ENCODE peak calls at places on chromosomes 1 and 21, in five cellular contexts. M is GM20000, X is RCC 7860, W is hypothalamus, S is HFFc6. T is an unnamed sample.

GRCh38 chr1:43822040-43822439 is 111.6 kb upstream of the ARTN start:
- DNase-seq in W (no peak), S (peak), X (peak), M (no peak), T (no peak)

GRCh38 chr1:100543640-100544039 is 5.7 kb downstream of the GPR88 start:
- DNase-seq in S (no peak), X (no peak), M (peak), W (no peak), T (no peak)

GRCh38 chr1:175338447-175339135 is 146.0 kb upstream of the KIAA0040 start:
- DNase-seq in S (no peak), M (peak), X (no peak), W (no peak), T (peak)

GRCh38 chr1:236552901-236553300 is 29.1 kb downstream of the LGALS8 start:
- DNase-seq in S (no peak), M (no peak), X (no peak), W (no peak), T (no peak)

GRCh38 chr1:151837841-151838490 is 1.7 kb downstream of the C2CD4D start:
- DNase-seq in S (no peak), M (peak), X (no peak), W (no peak), T (no peak)

GRCh38 chr1:33152685-33153432 is 29.0 kb downstream of the TRIM62 start:
- DNase-seq in X (no peak), S (no peak), W (peak), M (no peak), T (peak)

GRCh38 chr1:156944268-156944667 is 23.8 kb downstream of the LRRC71 start:
- DNase-seq in S (no peak), M (no peak), X (no peak), W (no peak), T (no peak)

GRCh38 chr21:41761211-41762181 is 5.4 kb downstream of the RIPK4 start:
- DNase-seq in X (peak), S (peak), M (no peak), W (no peak), T (no peak)

GRCh38 chr21:28104346-28104745 is 888.3 kb downstream of the LTN1 start:
- DNase-seq in M (no peak), W (no peak), X (no peak), S (no peak), T (no peak)

GRCh38 chr1:19476440-19477190 is 8.7 kb downstream of the CAPZB start:
- DNase-seq in W (no peak), S (no peak), X (no peak), M (peak), T (no peak)

GRCh38 chr1:214124281-214124805 is 136.6 kb downstream of the PROX1 start:
- DNase-seq in X (no peak), M (no peak), W (no peak), S (no peak), T (no peak)

GRCh38 chr1:16984717-16985116 is 4.3 kb upstream of the MFAP2 start:
- DNase-seq in M (no peak), W (peak), X (peak), S (peak), T (no peak)

GRCh38 chr1:208731976-208732821 is 488.0 kb upstream of the PLXNA2 start:
- DNase-seq in M (peak), W (no peak), S (no peak), X (no peak), T (no peak)

GRCh38 chr1:205680073-205680851 is at the start of gene SLC45A3:
- DNase-seq in S (no peak), X (no peak), W (no peak), M (peak), T (no peak)

GRCh38 chr21:26814374-26814773 is 30.8 kb downstream of the ADAMTS1 start:
- DNase-seq in X (no peak), M (no peak), S (no peak), W (no peak), T (no peak)

GRCh38 chr1:200139661-200140250 is 112.2 kb downstream of the NR5A2 start:
- DNase-seq in X (peak), W (no peak), S (peak), M (peak), T (peak)

GRCh38 chr1:37162059-37162458 is 127.7 kb upstream of the GRIK3 start:
- DNase-seq in S (no peak), W (no peak), M (no peak), X (no peak), T (no peak)

GRCh38 chr1:30605441-30605920 is 117.9 kb downstream of the MATN1 start:
- DNase-seq in W (no peak), X (no peak), M (no peak), S (no peak), T (no peak)

GRCh38 chr1:32031578-32032286 is 18.1 kb downstream of the KHDRBS1 start:
- DNase-seq in M (no peak), X (no peak), W (no peak), S (peak), T (no peak)

GRCh38 chr1:38564946-38565570 is 294.5 kb downstream of the RRAGC start:
- DNase-seq in M (no peak), X (no peak), S (no peak), W (no peak), T (peak)

GRCh38 chr1:8462298-8462946 is 144.5 kb downstream of the SLC45A1 start:
- DNase-seq in M (no peak), S (no peak), W (no peak), X (no peak), T (peak)

GRCh38 chr1:53722025-53722424 is 16.9 kb downstream of the GLIS1 start:
- DNase-seq in X (no peak), M (no peak), W (no peak), S (no peak), T (no peak)

GRCh38 chr1:220371324-220371723 is 99.1 kb upstream of the RAB3GAP2 start:
- DNase-seq in W (no peak), S (no peak), M (no peak), X (no peak), T (no peak)

GRCh38 chr1:230441630-230442029 is 15.5 kb upstream of the PGBD5 start:
- DNase-seq in S (no peak), W (no peak), X (no peak), M (no peak), T (no peak)

GRCh38 chr1:153796786-153797659 is 21.8 kb downstream of the SLC27A3 start:
- DNase-seq in S (peak), M (peak), W (peak), X (peak), T (peak)

GRCh38 chr1:73901656-73902276 is 296.2 kb downstream of the LRRIQ3 start:
- DNase-seq in X (no peak), S (no peak), M (no peak), W (no peak), T (no peak)

GRCh38 chr21:31425158-31425557 is 81.1 kb upstream of the TIAM1 start:
- DNase-seq in M (no peak), X (no peak), W (no peak), S (no peak), T (no peak)

GRCh38 chr1:223628233-223628632 is 37.3 kb downstream of the CAPN8 start:
- DNase-seq in M (peak), X (no peak), S (peak), W (no peak), T (peak)

GRCh38 chr1:226203693-226204092 is 17.2 kb upstream of the ACBD3 start:
- DNase-seq in S (no peak), X (no peak), M (no peak), W (no peak), T (no peak)

GRCh38 chr1:163980391-163980790 is 578.6 kb upstream of the PBX1 start:
- DNase-seq in M (no peak), X (no peak), S (no peak), W (no peak), T (no peak)